ENCODE peak calls at places on chromosomes 7 and 10, in six cellular contexts. F is GM13977, K is fibroblast of the aortic adventitia, H is H9, V is hepatocyte, Z is left lung. R is an unnamed sample.

GRCh38 chr7:33643497-33643896 is 261.8 kb upstream of the BMPER start:
- DNase-seq in Z (no peak), K (peak), H (no peak), F (no peak), V (no peak), R (no peak)

GRCh38 chr10:13707156-13707881 is 120.6 kb downstream of the PRPF18 start:
- DNase-seq in H (peak), F (peak), K (peak), Z (peak), V (peak), R (peak)

GRCh38 chr7:95470452-95470851 is 15.3 kb upstream of the ASB4 start:
- DNase-seq in H (no peak), F (peak), K (no peak), V (peak), Z (no peak), R (no peak)

GRCh38 chr10:116882631-116883030 is 33.3 kb downstream of the ENO4 start:
- DNase-seq in V (no peak), K (no peak), Z (no peak), H (no peak), F (no peak), R (no peak)

GRCh38 chr7:69430502-69431145 is 167.7 kb upstream of the AUTS2 start:
- DNase-seq in K (no peak), V (peak), Z (no peak), H (peak), F (no peak), R (no peak)

GRCh38 chr10:126921974-126922525 is 16.8 kb downstream of the DOCK1 start:
- DNase-seq in Z (no peak), K (peak), V (no peak), H (no peak), F (no peak), R (no peak)

GRCh38 chr7:1106063-1106782 is 18.3 kb downstream of the GPER1 start:
- DNase-seq in Z (no peak), V (no peak), H (no peak), K (no peak), F (no peak), R (no peak)

GRCh38 chr10:110269641-110270318 is 34.9 kb downstream of the SMNDC1 start:
- DNase-seq in F (peak), V (peak), K (peak), Z (no peak), H (no peak), R (no peak)

GRCh38 chr7:38760226-38760625 is 129.1 kb upstream of the AMPH start:
- DNase-seq in H (no peak), F (no peak), V (no peak), Z (no peak), K (no peak), R (no peak)

GRCh38 chr10:25724241-25724640 is 209.8 kb upstream of the MYO3A start:
- DNase-seq in F (no peak), V (no peak), Z (no peak), K (no peak), H (no peak), R (no peak)

DNA sequence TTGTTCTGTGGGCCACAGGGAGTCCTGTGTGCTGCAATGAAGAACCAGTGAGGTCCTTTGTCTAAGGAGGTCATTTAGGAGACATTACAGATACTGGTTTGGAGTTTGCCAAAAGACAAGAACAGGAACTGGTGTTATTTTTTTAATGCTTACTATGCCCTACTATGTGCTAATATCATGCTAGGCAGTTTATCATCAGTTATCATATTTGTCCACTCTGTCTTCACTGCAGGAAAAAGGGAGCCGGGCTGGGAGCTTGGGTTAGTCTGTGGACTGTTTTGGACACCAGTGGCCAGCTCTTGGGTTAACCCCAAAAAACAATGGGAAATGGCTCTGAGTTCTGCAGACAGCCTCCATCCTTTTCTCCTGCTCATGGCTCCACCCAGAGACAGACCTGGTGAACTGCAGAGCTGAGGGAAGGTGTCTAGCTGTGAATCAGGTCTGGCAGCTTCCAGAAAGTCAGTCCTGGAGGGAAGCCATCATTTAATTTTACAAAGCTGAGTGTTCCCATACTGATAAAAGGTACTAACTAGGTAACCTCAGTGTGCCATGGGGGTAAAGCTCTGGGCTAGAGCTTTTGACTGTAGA is 101.2 kb upstream of the ZNF746 start:
- DNase-seq in K (peak), V (peak), H (peak), Z (no peak), F (peak), R (no peak)
- TF ChIP-seq CTCF in K (peak), V (peak), H (peak), Z (no peak), F (peak), R (peak)

GRCh38 chr7:106793015-106793651 is 71.9 kb upstream of the PIK3CG start:
- DNase-seq in Z (no peak), V (peak), K (peak), H (no peak), F (peak), R (no peak)
- TF ChIP-seq CTCF in Z (peak), V (peak), K (peak), H (peak), F (peak), R (peak)

DNA sequence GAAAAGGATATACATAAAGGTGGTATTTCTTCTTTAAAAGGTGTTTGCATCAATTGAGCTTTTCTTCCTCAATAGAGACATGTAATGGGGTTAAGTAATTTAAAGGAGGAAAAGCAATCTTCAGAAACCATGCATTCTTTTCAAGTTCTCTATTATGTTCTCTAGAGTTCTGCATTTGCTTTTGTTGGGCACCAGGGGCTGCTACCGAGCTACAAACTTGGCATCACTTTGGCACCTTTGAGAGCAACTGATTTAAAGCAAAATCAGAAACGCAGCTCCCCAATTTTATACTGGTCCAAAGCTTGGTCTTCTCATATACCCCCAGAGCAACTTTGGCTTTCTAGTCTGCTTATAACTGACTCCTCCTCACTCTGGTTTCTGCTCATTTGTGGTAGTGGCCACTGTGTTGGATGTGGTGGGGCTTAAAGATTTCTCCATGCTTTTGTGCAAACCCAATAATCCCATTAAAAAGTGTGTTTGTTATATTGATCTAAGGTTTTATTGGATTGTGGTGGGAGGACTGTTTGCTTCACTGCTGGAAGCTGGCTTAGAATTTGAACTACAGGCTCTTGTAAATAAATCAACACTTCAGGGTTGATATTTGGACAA is 712.1 kb downstream of the PHTF2 start:
- DNase-seq in H (peak), V (peak), Z (no peak), F (peak), K (peak), R (no peak)
- TF ChIP-seq CTCF in H (peak), V (peak), Z (peak), F (peak), K (peak), R (peak)

DNA sequence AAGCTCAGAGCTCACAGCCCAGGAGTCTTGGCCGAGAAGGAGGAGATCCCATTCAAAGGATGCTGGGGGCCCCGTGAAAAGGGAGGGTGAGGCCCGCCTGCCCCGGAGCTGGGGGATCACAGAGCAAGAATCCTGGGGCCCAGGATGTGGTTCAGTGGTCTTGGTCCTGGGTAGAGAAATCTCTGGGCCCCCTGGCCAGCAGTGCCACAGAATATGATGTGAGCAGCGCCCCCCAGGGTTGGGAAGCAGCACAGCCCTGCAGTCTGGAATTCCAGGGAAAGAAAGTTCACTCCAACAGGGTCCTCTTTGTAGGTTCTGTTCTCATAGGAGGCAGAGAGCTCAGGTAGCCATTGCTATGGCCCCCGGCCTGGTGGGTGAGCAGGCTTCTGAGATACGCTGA is 77.6 kb upstream of the GNA12 start:
- DNase-seq in Z (no peak), H (peak), K (no peak), F (no peak), V (no peak), R (no peak)
- TF ChIP-seq CTCF in Z (no peak), H (peak), K (peak), F (no peak), V (peak), R (peak)

R was measured in type B pancreatic cell.